ENCODE peak calls at places on chromosomes 4 and X, in six cellular contexts. V is lower lobe of right lung; A is activated effector memory CD4-positive, alpha-beta T cell treated with Interleukin-2 at 50 U/mL for 16 hours; Y is amygdala; G is psoas muscle; B is neuronal stem cell. I is an unnamed sample.

GRCh38 chrX:115344885-115345653 is 55.6 kb downstream of the LUZP4 start:
- DNase-seq in G (peak), V (peak), B (peak), A (no peak), Y (peak), I (no peak)

GRCh38 chrX:18075603-18076002 is 145.1 kb downstream of the BEND2 start:
- DNase-seq in G (no peak), B (no peak), Y (no peak), V (no peak), A (no peak), I (no peak)

GRCh38 chr4:7844247-7844991 is 95.2 kb downstream of the AFAP1 start:
- DNase-seq in G (peak), Y (no peak), V (peak), A (peak), B (peak), I (peak)

GRCh38 chrX:18449271-18449670 is 23.9 kb downstream of the CDKL5 start:
- DNase-seq in V (no peak), G (no peak), Y (no peak), B (no peak), A (no peak), I (no peak)

GRCh38 chr4:89172865-89173264 is 61.5 kb downstream of the TIGD2 start:
- DNase-seq in A (no peak), Y (no peak), G (no peak), V (no peak), B (no peak), I (no peak)

GRCh38 chr4:77043507-77044131 is 32.2 kb downstream of the CCNI start:
- DNase-seq in B (no peak), V (no peak), G (no peak), Y (no peak), A (no peak), I (no peak)

GRCh38 chrX:23497919-23498318 is 163.3 kb downstream of the PTCHD1 start:
- DNase-seq in G (no peak), Y (no peak), B (no peak), A (no peak), V (no peak), I (no peak)

GRCh38 chr4:4599886-4600285 is 58.0 kb upstream of the STX18 start:
- DNase-seq in Y (no peak), B (no peak), V (no peak), A (no peak), G (no peak), I (no peak)

GRCh38 chr4:157992038-157992706 is 180.7 kb downstream of the GASK1B start:
- DNase-seq in G (no peak), B (peak), V (no peak), Y (peak), A (no peak), I (no peak)